ENCODE peak calls at places on chromosomes 3 and 15, in eight cellular contexts. One of them, this sample, is unnamed.

GRCh38 chr3:52153389-52154096 is 680 bp downstream of the POC1A start:
- DNase-seq in AG09319: no peak
- DNase-seq in islet precursor cell: peak
- DNase-seq in NCI-H2029: peak
- DNase-seq in neuronal stem cell: no peak
- DNase-seq in T-helper 1 cell: peak
- DNase-seq in HuH-7: peak
- DNase-seq in putamen: no peak
- DNase-seq in this sample: no peak

GRCh38 chr15:40968290-40969085 is 15.2 kb downstream of the CHAC1 start:
- DNase-seq in AG09319: no peak
- DNase-seq in islet precursor cell: no peak
- DNase-seq in NCI-H2029: no peak
- DNase-seq in neuronal stem cell: peak
- DNase-seq in T-helper 1 cell: no peak
- DNase-seq in HuH-7: no peak
- DNase-seq in putamen: no peak
- DNase-seq in this sample: no peak

GRCh38 chr3:2156244-2156847 is 57.7 kb downstream of the CNTN4 start:
- DNase-seq in AG09319: no peak
- DNase-seq in islet precursor cell: peak
- DNase-seq in NCI-H2029: no peak
- DNase-seq in neuronal stem cell: peak
- DNase-seq in T-helper 1 cell: peak
- DNase-seq in HuH-7: peak
- DNase-seq in putamen: no peak
- DNase-seq in this sample: no peak

GRCh38 chr3:52310861-52311566 is 5.1 kb upstream of the DNAH1 start:
- DNase-seq in AG09319: no peak
- DNase-seq in islet precursor cell: no peak
- DNase-seq in NCI-H2029: no peak
- DNase-seq in neuronal stem cell: no peak
- DNase-seq in T-helper 1 cell: peak
- DNase-seq in HuH-7: no peak
- DNase-seq in putamen: no peak
- DNase-seq in this sample: no peak

GRCh38 chr15:90994059-90994416 is 297 bp downstream of the PRC1 start:
- DNase-seq in AG09319: no peak
- DNase-seq in islet precursor cell: no peak
- DNase-seq in NCI-H2029: no peak
- DNase-seq in neuronal stem cell: peak
- DNase-seq in T-helper 1 cell: no peak
- DNase-seq in HuH-7: no peak
- DNase-seq in putamen: no peak
- DNase-seq in this sample: no peak

GRCh38 chr3:23455775-23456174 is 252.6 kb downstream of the UBE2E2 start:
- DNase-seq in AG09319: peak
- DNase-seq in islet precursor cell: no peak
- DNase-seq in NCI-H2029: no peak
- DNase-seq in neuronal stem cell: no peak
- DNase-seq in T-helper 1 cell: no peak
- DNase-seq in HuH-7: no peak
- DNase-seq in putamen: no peak
- DNase-seq in this sample: no peak

GRCh38 chr3:151282921-151283320 is 4.6 kb upstream of the P2RY14 start:
- DNase-seq in AG09319: no peak
- DNase-seq in islet precursor cell: no peak
- DNase-seq in NCI-H2029: peak
- DNase-seq in neuronal stem cell: peak
- DNase-seq in T-helper 1 cell: peak
- DNase-seq in HuH-7: peak
- DNase-seq in putamen: peak
- DNase-seq in this sample: peak

GRCh38 chr3:50644556-50644955 is 27.6 kb downstream of the MAPKAPK3 start:
- DNase-seq in AG09319: no peak
- DNase-seq in islet precursor cell: no peak
- DNase-seq in NCI-H2029: no peak
- DNase-seq in neuronal stem cell: no peak
- DNase-seq in T-helper 1 cell: no peak
- DNase-seq in HuH-7: no peak
- DNase-seq in putamen: no peak
- DNase-seq in this sample: no peak

GRCh38 chr3:71103430-71103881 is 480.1 kb downstream of the FOXP1 start:
- DNase-seq in AG09319: no peak
- DNase-seq in islet precursor cell: no peak
- DNase-seq in NCI-H2029: peak
- DNase-seq in neuronal stem cell: no peak
- DNase-seq in T-helper 1 cell: no peak
- DNase-seq in HuH-7: no peak
- DNase-seq in putamen: no peak
- DNase-seq in this sample: no peak

GRCh38 chr15:81216411-81216810 is 19.7 kb downstream of the IL16 start:
- DNase-seq in AG09319: no peak
- DNase-seq in islet precursor cell: no peak
- DNase-seq in NCI-H2029: no peak
- DNase-seq in neuronal stem cell: no peak
- DNase-seq in T-helper 1 cell: no peak
- DNase-seq in HuH-7: no peak
- DNase-seq in putamen: no peak
- DNase-seq in this sample: no peak

GRCh38 chr3:73669268-73669667 is 44.5 kb upstream of the PDZRN3 start:
- DNase-seq in AG09319: no peak
- DNase-seq in islet precursor cell: no peak
- DNase-seq in NCI-H2029: no peak
- DNase-seq in neuronal stem cell: no peak
- DNase-seq in T-helper 1 cell: no peak
- DNase-seq in HuH-7: no peak
- DNase-seq in putamen: no peak
- DNase-seq in this sample: peak